ENCODE peak calls at places on chromosome 18, in eight cellular contexts. M, S, C, F, K, L, D and Z are unnamed samples.

GRCh38 chr18:12102136-12102842 is 8.6 kb downstream of the ANKRD62 start:
- DNase-seq in L (no peak), K (peak), S (no peak), M (no peak), D (no peak), F (no peak), C (peak), Z (no peak)

GRCh38 chr18:55001625-55002024 is 42.4 kb upstream of the CCDC68 start:
- DNase-seq in L (no peak), C (no peak), K (no peak), D (no peak), S (no peak), M (no peak), F (no peak), Z (no peak)

GRCh38 chr18:58865714-58866113 is 1.0 kb downstream of the ZNF532 start:
- DNase-seq in F (no peak), C (no peak), S (no peak), M (no peak), L (no peak), D (no peak), K (no peak), Z (no peak)

GRCh38 chr18:37456873-37457272 is 108.7 kb downstream of the CELF4 start:
- DNase-seq in F (no peak), C (no peak), M (no peak), L (no peak), D (no peak), S (no peak), K (no peak), Z (no peak)

GRCh38 chr18:41917199-41917598 is 37.8 kb upstream of the PIK3C3 start:
- DNase-seq in M (no peak), S (no peak), L (no peak), D (no peak), F (no peak), K (no peak), C (no peak), Z (no peak)

GRCh38 chr18:44507729-44508325 is 172.9 kb upstream of the SETBP1 start:
- DNase-seq in K (peak), S (no peak), M (no peak), C (no peak), L (no peak), F (no peak), D (peak), Z (no peak)

GRCh38 chr18:33901894-33902512 is 322.7 kb downstream of the NOL4 start:
- DNase-seq in D (no peak), C (no peak), M (no peak), F (no peak), L (no peak), S (no peak), K (no peak), Z (no peak)

GRCh38 chr18:63936156-63936931 is 12.8 kb upstream of the HMSD start:
- DNase-seq in D (peak), C (peak), S (peak), K (peak), F (peak), M (peak), L (peak), Z (peak)

GRCh38 chr18:45958730-45959129 is 8.4 kb downstream of the EPG5 start:
- DNase-seq in F (no peak), S (no peak), L (no peak), C (no peak), K (no peak), M (no peak), D (no peak), Z (no peak)

GRCh38 chr18:62976227-62976626 is 260.9 kb downstream of the PHLPP1 start:
- DNase-seq in S (no peak), K (no peak), M (no peak), D (no peak), L (peak), F (no peak), C (no peak), Z (no peak)

GRCh38 chr18:5584751-5585417 is 41.1 kb upstream of the EPB41L3 start:
- DNase-seq in K (no peak), D (no peak), C (no peak), M (no peak), S (no peak), F (no peak), L (no peak), Z (no peak)

GRCh38 chr18:64271264-64271663 is 122.4 kb upstream of the LINC00305 start:
- DNase-seq in C (peak), K (peak), L (peak), F (no peak), M (no peak), D (no peak), S (no peak), Z (no peak)

GRCh38 chr18:40531061-40531460 is 1424.0 kb upstream of the PIK3C3 start:
- DNase-seq in M (no peak), F (no peak), L (no peak), S (no peak), D (no peak), C (no peak), K (no peak), Z (peak)

GRCh38 chr18:48595703-48596218 is 56.9 kb downstream of the CTIF start:
- DNase-seq in L (no peak), S (no peak), C (no peak), D (no peak), M (no peak), K (no peak), F (no peak), Z (no peak)

GRCh38 chr18:73684651-73685050 is 463.0 kb downstream of the FBXO15 start:
- DNase-seq in M (no peak), C (no peak), F (no peak), S (no peak), K (no peak), D (no peak), L (no peak), Z (no peak)

GRCh38 chr18:45637546-45638327 is 22.5 kb downstream of the SLC14A2 start:
- DNase-seq in L (no peak), K (no peak), S (no peak), F (no peak), M (no peak), D (no peak), C (no peak), Z (no peak)

GRCh38 chr18:38539373-38539772 is 973.8 kb upstream of the CELF4 start:
- DNase-seq in F (no peak), M (no peak), S (peak), K (no peak), C (peak), D (no peak), L (no peak), Z (peak)

GRCh38 chr18:67525328-67526110 is 9.0 kb upstream of the DSEL start:
- DNase-seq in F (no peak), C (no peak), D (no peak), M (no peak), K (peak), S (no peak), L (no peak), Z (no peak)

GRCh38 chr18:60060026-60060425 is 160.2 kb downstream of the PMAIP1 start:
- DNase-seq in D (no peak), K (no peak), C (no peak), M (no peak), S (no peak), L (no peak), F (no peak), Z (no peak)